ENCODE peak calls at places on chromosomes 1 and 21, in seven cellular contexts. G is LNCaP clone FGC, M is IMR-90, U is ovary, N is thoracic aorta, Y is BE2C, X is heart left ventricle. I is an unnamed sample.

GRCh38 chr1:228016181-228016510 is 9.3 kb downstream of the WNT3A start:
- DNase-seq in X (no peak), M (no peak), N (no peak), G (no peak), U (peak; percentile 3), Y (no peak), I (no peak)

GRCh38 chr1:153465728-153466625 is 5.5 kb upstream of the S100A7 start:
- DNase-seq in M (peak; percentile 8), X (peak; percentile 77), N (no peak), G (no peak), U (peak; percentile 67), Y (peak; percentile 54), I (peak; percentile 77)

GRCh38 chr1:245263701-245264100 is 108.9 kb downstream of the KIF26B start:
- DNase-seq in Y (no peak), N (no peak), G (no peak), X (no peak), M (no peak), U (no peak), I (no peak)

GRCh38 chr1:170634293-170634692 is 29.6 kb upstream of the PRRX1 start:
- DNase-seq in G (no peak), U (no peak), X (no peak), Y (no peak), M (peak; percentile 93), N (no peak), I (no peak)

GRCh38 chr1:1291023-1291528 is 10.8 kb downstream of the SCNN1D start:
- DNase-seq in Y (peak; percentile 69), U (peak; percentile 53), M (no peak), N (no peak), G (no peak), X (peak; percentile 67), I (no peak)

GRCh38 chr1:205013683-205014367 is 29.2 kb upstream of the CNTN2 start:
- DNase-seq in Y (peak; percentile 55), U (peak; percentile 74), X (no peak), G (peak; percentile 72), N (no peak), M (no peak), I (no peak)

GRCh38 chr1:225474986-225475820 is 47.4 kb upstream of the LBR start:
- DNase-seq in Y (peak; percentile 89), N (no peak), G (no peak), M (peak; percentile 66), U (peak; percentile 88), X (peak; percentile 88), I (peak; percentile 79)

GRCh38 chr1:205298191-205298994 is 23.2 kb downstream of the NUAK2 start:
- DNase-seq in Y (peak; percentile 79), X (no peak), M (peak; percentile 99), N (no peak), G (no peak), U (no peak), I (peak; percentile 70)

GRCh38 chr1:244353572-244354091 is 98.1 kb downstream of the ADSS2 start:
- DNase-seq in G (no peak), U (no peak), M (peak; percentile 97), X (no peak), Y (peak; percentile 43), N (peak; percentile 40), I (no peak)

GRCh38 chr1:161229896-161230295 is 4.0 kb downstream of the TOMM40L start:
- DNase-seq in Y (no peak), U (no peak), G (no peak), X (no peak), M (no peak), N (no peak), I (no peak)

GRCh38 chr1:245571872-245572294 is 417.1 kb downstream of the KIF26B start:
- DNase-seq in N (no peak), Y (peak; percentile 83), X (no peak), U (no peak), G (no peak), M (no peak), I (peak; percentile 47)

GRCh38 chr1:233998926-233999325 is 94.5 kb downstream of the SLC35F3 start:
- DNase-seq in N (no peak), U (no peak), M (no peak), G (no peak), X (no peak), Y (no peak), I (no peak)

GRCh38 chr21:16910435-16911165 is 602.2 kb upstream of the CXADR start:
- DNase-seq in M (no peak), N (no peak), G (no peak), Y (no peak), U (no peak), X (no peak), I (no peak)

GRCh38 chr1:86380257-86380861 is 15.8 kb downstream of the ODF2L start:
- DNase-seq in U (no peak), G (peak; percentile 59), M (peak; percentile 86), Y (no peak), X (no peak), N (no peak), I (no peak)

GRCh38 chr1:225998560-225999226 is 450 bp downstream of the SDE2 start:
- DNase-seq in N (no peak), G (no peak), U (no peak), X (no peak), Y (no peak), M (peak; percentile 57), I (no peak)

GRCh38 chr1:186404454-186405051 is 28.9 kb downstream of the ODR4 start:
- DNase-seq in X (no peak), Y (no peak), U (no peak), M (peak; percentile 76), N (no peak), G (peak; percentile 47), I (no peak)

DNA sequence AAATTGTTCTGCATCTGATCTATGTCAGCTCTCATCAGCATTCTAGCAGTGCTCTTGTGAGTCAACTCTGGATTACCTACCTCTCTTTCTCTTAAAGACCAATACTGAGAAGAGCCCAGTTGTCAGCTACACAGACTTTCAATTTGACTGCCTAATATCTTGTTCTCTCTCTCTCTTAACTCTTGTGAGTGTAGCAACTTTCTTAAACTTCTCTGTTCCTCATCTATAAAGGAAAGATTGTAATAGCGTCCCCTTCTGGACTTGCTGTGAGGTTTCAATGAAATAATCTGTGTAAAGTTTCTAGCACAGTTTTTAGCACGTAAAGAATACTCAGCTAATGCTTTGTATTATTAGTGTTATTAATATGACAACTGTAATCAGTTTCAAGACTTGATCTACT is 499.3 kb upstream of the ADAMTS5 start:
- DNase-seq in N (no peak), U (no peak), Y (no peak), G (no peak), X (no peak), M (no peak), I (no peak)
- TF ChIP-seq CTCF in N (no peak), U (no peak), Y (no peak), G (peak; percentile 4), X (no peak), M (peak; percentile 13), I (no peak)

GRCh38 chr1:198517623-198518022 is 22.9 kb downstream of the ATP6V1G3 start:
- DNase-seq in U (no peak), N (no peak), G (no peak), M (no peak), X (no peak), Y (no peak), I (no peak)

GRCh38 chr1:198523183-198523942 is 17.1 kb downstream of the ATP6V1G3 start:
- DNase-seq in X (no peak), M (no peak), N (no peak), U (no peak), Y (no peak), G (no peak), I (no peak)

GRCh38 chr1:198519639-198520501 is 20.6 kb downstream of the ATP6V1G3 start:
- DNase-seq in M (no peak), U (no peak), X (no peak), G (no peak), Y (no peak), N (no peak), I (no peak)

GRCh38 chr1:198520524-198521254 is 19.8 kb downstream of the ATP6V1G3 start:
- DNase-seq in N (no peak), X (no peak), Y (no peak), M (no peak), G (no peak), U (no peak), I (no peak)
- TF ChIP-seq CTCF in N (no peak), X (no peak), Y (no peak), M (no peak), G (no peak), U (no peak), I (no peak)

DNA sequence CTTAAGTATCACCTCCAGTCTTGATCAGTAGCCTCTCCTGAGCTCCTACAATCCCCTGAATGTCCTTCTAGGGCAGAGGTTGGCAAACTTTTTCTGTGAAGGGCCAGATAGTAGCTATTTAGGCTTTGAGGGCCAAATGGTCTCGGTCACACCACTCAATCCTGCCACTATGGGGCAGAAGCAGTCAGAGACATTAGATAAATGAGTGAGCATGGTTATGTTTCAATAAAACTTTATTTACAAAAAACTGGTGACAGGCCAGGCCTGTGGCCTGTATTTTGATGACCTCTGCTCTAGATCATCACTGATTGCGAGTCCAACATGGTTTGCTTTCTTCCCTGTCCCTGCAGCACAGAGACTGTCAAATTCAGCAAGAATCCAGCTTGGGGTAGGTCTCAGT is 36.3 kb downstream of the LRP8 start:
- DNase-seq in Y (no peak), G (no peak), M (no peak), N (no peak), X (no peak), U (no peak), I (no peak)
- TF ChIP-seq CTCF in Y (peak; percentile 34), G (no peak), M (peak; percentile 17), N (no peak), X (no peak), U (no peak), I (no peak)

GRCh38 chr1:29416267-29416666 is 179.9 kb downstream of the PTPRU start:
- DNase-seq in Y (no peak), G (no peak), X (no peak), M (no peak), U (no peak), N (no peak), I (no peak)

GRCh38 chr1:29415861-29416260 is 179.5 kb downstream of the PTPRU start:
- DNase-seq in U (no peak), Y (no peak), G (no peak), N (no peak), M (no peak), X (no peak), I (no peak)

GRCh38 chr1:29413661-29414060 is 177.3 kb downstream of the PTPRU start:
- DNase-seq in X (no peak), Y (no peak), G (no peak), U (no peak), M (no peak), N (no peak), I (no peak)

GRCh38 chr1:29414091-29414490 is 177.8 kb downstream of the PTPRU start:
- DNase-seq in X (no peak), Y (no peak), N (no peak), G (no peak), U (no peak), M (no peak), I (no peak)

DNA sequence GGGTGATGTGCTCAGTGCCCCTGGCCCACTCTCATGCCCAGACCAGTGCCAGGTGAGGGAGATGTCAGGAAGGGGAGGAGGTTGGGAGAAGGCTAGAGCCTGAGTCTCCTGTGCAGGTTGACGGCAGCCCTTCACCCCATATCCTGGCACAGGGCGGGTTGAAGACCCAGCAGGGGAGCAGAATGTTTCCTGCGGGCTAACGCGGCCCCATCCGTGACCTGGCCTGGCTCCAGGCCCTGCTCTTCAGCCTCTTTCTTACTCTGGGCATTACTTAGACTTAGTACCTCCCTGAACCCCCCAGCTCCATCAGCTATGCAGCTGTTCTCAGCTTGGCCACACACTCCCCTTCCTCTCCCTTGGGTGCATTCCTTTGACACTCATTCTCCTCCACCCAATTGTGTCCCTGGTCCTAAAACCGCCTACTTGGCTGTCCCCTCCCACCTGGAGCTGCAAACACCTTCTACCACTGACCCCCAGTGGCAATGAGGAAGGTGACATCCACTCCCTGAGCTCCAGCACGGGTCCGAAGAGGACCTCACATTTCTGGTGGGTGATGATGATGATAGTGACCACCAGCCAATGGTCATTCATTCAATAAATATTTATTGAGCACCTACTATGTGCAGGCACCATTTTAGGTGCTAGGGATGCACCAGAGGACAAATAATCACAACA is 179.0 kb downstream of the PTPRU start:
- DNase-seq in Y (no peak), M (no peak), U (no peak), N (no peak), X (no peak), G (no peak), I (no peak)
- TF ChIP-seq CTCF in Y (peak; percentile 29), M (no peak), U (no peak), N (no peak), X (no peak), G (peak; percentile 30), I (peak; percentile 24)

I was measured in nephron progenitor cell.